ENCODE peak calls at places on chromosomes 13 and 19, in five cellular contexts. U is glomerular endothelial cell, J is AG08395, T is HFF-Myc, C is amniotic stem cell. L is an unnamed sample.

GRCh38 chr19:50952890-50953289 is at the start of gene KLK5:
- DNase-seq in U (no peak), T (no peak), J (no peak), C (no peak), L (no peak)

GRCh38 chr13:78160793-78161192 is 242.2 kb upstream of the EDNRB start:
- DNase-seq in J (peak; percentile 59), T (peak; percentile 29), U (no peak), C (peak; percentile 38), L (peak; percentile 34)

GRCh38 chr13:70324519-70324918 is 216.3 kb upstream of the KLHL1 start:
- DNase-seq in J (no peak), U (no peak), C (no peak), T (no peak), L (no peak)

GRCh38 chr13:60931858-60932546 is 483.6 kb downstream of the PCDH20 start:
- DNase-seq in J (no peak), C (no peak), U (peak; percentile 12), T (no peak), L (no peak)

GRCh38 chr19:14562660-14563589 is 8.9 kb downstream of the NDUFB7 start:
- DNase-seq in C (no peak), U (no peak), J (no peak), T (no peak), L (no peak)

GRCh38 chr19:7925171-7925837 is 631 bp downstream of the CTXN1 start:
- DNase-seq in U (no peak), C (peak; percentile 39), T (no peak), J (peak; percentile 82), L (no peak)

GRCh38 chr13:108369412-108369811 is 99.9 kb downstream of the TNFSF13B start:
- DNase-seq in J (no peak), T (no peak), C (no peak), U (no peak), L (no peak)

GRCh38 chr13:113848431-113849260 is 15.2 kb downstream of the GAS6 start:
- DNase-seq in T (no peak), J (no peak), C (no peak), U (no peak), L (no peak)

GRCh38 chr13:34816543-34816942 is 125.5 kb upstream of the NBEA start:
- DNase-seq in U (no peak), T (no peak), C (peak; percentile 59), J (peak; percentile 40), L (no peak)

GRCh38 chr13:67267136-67267535 is 37.0 kb upstream of the PCDH9 start:
- DNase-seq in T (no peak), U (no peak), J (no peak), C (no peak), L (peak; percentile 12)

GRCh38 chr13:113415032-113415431 is 38.3 kb downstream of the ADPRHL1 start:
- DNase-seq in C (no peak), J (no peak), U (no peak), T (no peak), L (no peak)

GRCh38 chr19:34644991-34645461 is 31.9 kb downstream of the SCGB2B2 start:
- DNase-seq in J (no peak), C (no peak), U (no peak), T (no peak), L (no peak)

GRCh38 chr19:49468746-49469447 is 5.1 kb upstream of the FLT3LG start:
- DNase-seq in J (peak; percentile 72), U (no peak), T (peak; percentile 81), C (no peak), L (peak; percentile 85)

GRCh38 chr19:21498651-21499050 is 6.8 kb upstream of the ZNF429 start:
- DNase-seq in C (no peak), J (no peak), T (no peak), U (no peak), L (no peak)

GRCh38 chr13:46075811-46076210 is 23.3 kb upstream of the ZC3H13 start:
- DNase-seq in J (no peak), T (no peak), C (no peak), U (no peak), L (no peak)

GRCh38 chr19:30214651-30215051 is 157.5 kb upstream of the ZNF536 start:
- DNase-seq in U (no peak), T (no peak), J (peak; percentile 32), C (no peak), L (no peak)